ENCODE peak calls at places on chromosomes 16 and 17, in nine cellular contexts. One of them, this sample, is unnamed.

GRCh38 chr16:54651851-54652770 is 278.6 kb upstream of the IRX5 start:
- DNase-seq in suprapubic skin: no peak
- DNase-seq in lower lobe of right lung: peak; percentile 56
- DNase-seq in Caco-2: no peak
- DNase-seq in aorta: no peak
- DNase-seq in thoracic aorta: no peak
- DNase-seq in ovary: no peak
- DNase-seq in CD4-positive, CD25-positive, alpha-beta regulatory T cell: no peak
- DNase-seq in neural progenitor cell: peak; percentile 50
- DNase-seq in this sample: no peak

GRCh38 chr17:50210249-50211225 is 9.1 kb upstream of the COL1A1 start:
- DNase-seq in suprapubic skin: peak; percentile 89
- DNase-seq in aorta: peak; percentile 95
- DNase-seq in thoracic aorta: peak; percentile 54
- DNase-seq in ovary: peak; percentile 92
- DNase-seq in lower lobe of right lung: no peak
- DNase-seq in neural progenitor cell: peak; percentile 48
- DNase-seq in CD4-positive, CD25-positive, alpha-beta regulatory T cell: no peak
- DNase-seq in Caco-2: peak; percentile 93
- DNase-seq in this sample: no peak

GRCh38 chr17:50181601-50182345 is 16.0 kb downstream of the SGCA start:
- DNase-seq in suprapubic skin: no peak
- DNase-seq in aorta: peak; percentile 51
- DNase-seq in Caco-2: no peak
- DNase-seq in CD4-positive, CD25-positive, alpha-beta regulatory T cell: no peak
- DNase-seq in thoracic aorta: no peak
- DNase-seq in ovary: no peak
- DNase-seq in lower lobe of right lung: no peak
- DNase-seq in neural progenitor cell: no peak
- DNase-seq in this sample: no peak

GRCh38 chr17:55354941-55355340 is 66.7 kb downstream of the MMD start:
- DNase-seq in neural progenitor cell: no peak
- DNase-seq in lower lobe of right lung: no peak
- DNase-seq in Caco-2: no peak
- DNase-seq in aorta: no peak
- DNase-seq in ovary: no peak
- DNase-seq in thoracic aorta: no peak
- DNase-seq in CD4-positive, CD25-positive, alpha-beta regulatory T cell: no peak
- DNase-seq in suprapubic skin: no peak
- DNase-seq in this sample: no peak

GRCh38 chr16:66028505-66029216 is 337.8 kb upstream of the CDH5 start:
- DNase-seq in CD4-positive, CD25-positive, alpha-beta regulatory T cell: no peak
- DNase-seq in neural progenitor cell: no peak
- DNase-seq in aorta: no peak
- DNase-seq in ovary: no peak
- DNase-seq in lower lobe of right lung: no peak
- DNase-seq in suprapubic skin: no peak
- DNase-seq in Caco-2: no peak
- DNase-seq in thoracic aorta: no peak
- DNase-seq in this sample: no peak

GRCh38 chr17:29084476-29085148 is 41.7 kb downstream of the PIPOX start:
- DNase-seq in thoracic aorta: no peak
- DNase-seq in suprapubic skin: no peak
- DNase-seq in Caco-2: no peak
- DNase-seq in ovary: no peak
- DNase-seq in neural progenitor cell: peak; percentile 42
- DNase-seq in lower lobe of right lung: no peak
- DNase-seq in aorta: no peak
- DNase-seq in CD4-positive, CD25-positive, alpha-beta regulatory T cell: no peak
- DNase-seq in this sample: no peak

GRCh38 chr16:1078579-1079021 is 6.1 kb downstream of the SSTR5 start:
- DNase-seq in CD4-positive, CD25-positive, alpha-beta regulatory T cell: no peak
- DNase-seq in lower lobe of right lung: no peak
- DNase-seq in aorta: peak; percentile 90
- DNase-seq in suprapubic skin: no peak
- DNase-seq in neural progenitor cell: no peak
- DNase-seq in Caco-2: peak; percentile 60
- DNase-seq in thoracic aorta: peak; percentile 64
- DNase-seq in ovary: peak; percentile 69
- DNase-seq in this sample: no peak

GRCh38 chr16:19417640-19418039 is at the start of gene TMC5:
- DNase-seq in ovary: no peak
- DNase-seq in Caco-2: no peak
- DNase-seq in thoracic aorta: no peak
- DNase-seq in aorta: no peak
- DNase-seq in neural progenitor cell: no peak
- DNase-seq in lower lobe of right lung: no peak
- DNase-seq in CD4-positive, CD25-positive, alpha-beta regulatory T cell: no peak
- DNase-seq in suprapubic skin: no peak
- DNase-seq in this sample: no peak

GRCh38 chr16:4556580-4556979 is 440 bp downstream of the C16orf96 start:
- DNase-seq in suprapubic skin: no peak
- DNase-seq in neural progenitor cell: no peak
- DNase-seq in Caco-2: no peak
- DNase-seq in ovary: no peak
- DNase-seq in lower lobe of right lung: no peak
- DNase-seq in thoracic aorta: no peak
- DNase-seq in CD4-positive, CD25-positive, alpha-beta regulatory T cell: no peak
- DNase-seq in aorta: no peak
- DNase-seq in this sample: no peak

GRCh38 chr17:66540131-66540781 is 237.8 kb downstream of the PRKCA start:
- DNase-seq in ovary: peak; percentile 73
- DNase-seq in thoracic aorta: no peak
- DNase-seq in neural progenitor cell: peak; percentile 69
- DNase-seq in suprapubic skin: no peak
- DNase-seq in Caco-2: no peak
- DNase-seq in aorta: no peak
- DNase-seq in lower lobe of right lung: no peak
- DNase-seq in CD4-positive, CD25-positive, alpha-beta regulatory T cell: no peak
- DNase-seq in this sample: no peak

GRCh38 chr16:2720719-2721633 is 952 bp upstream of the PRSS27 start:
- DNase-seq in Caco-2: peak; percentile 88
- DNase-seq in ovary: peak; percentile 89
- DNase-seq in lower lobe of right lung: peak; percentile 90
- DNase-seq in CD4-positive, CD25-positive, alpha-beta regulatory T cell: peak; percentile 93
- DNase-seq in neural progenitor cell: peak; percentile 96
- DNase-seq in aorta: peak; percentile 95
- DNase-seq in suprapubic skin: peak; percentile 91
- DNase-seq in thoracic aorta: peak; percentile 28
- DNase-seq in this sample: peak; percentile 33

GRCh38 chr16:58022601-58023371 is 2.8 kb upstream of the MMP15 start:
- DNase-seq in neural progenitor cell: no peak
- DNase-seq in thoracic aorta: no peak
- DNase-seq in lower lobe of right lung: peak; percentile 87
- DNase-seq in Caco-2: no peak
- DNase-seq in aorta: peak; percentile 93
- DNase-seq in CD4-positive, CD25-positive, alpha-beta regulatory T cell: no peak
- DNase-seq in ovary: peak; percentile 88
- DNase-seq in suprapubic skin: no peak
- DNase-seq in this sample: no peak

GRCh38 chr17:59469786-59470485 is 95.5 kb upstream of the DHX40 start:
- DNase-seq in thoracic aorta: no peak
- DNase-seq in lower lobe of right lung: no peak
- DNase-seq in CD4-positive, CD25-positive, alpha-beta regulatory T cell: no peak
- DNase-seq in neural progenitor cell: no peak
- DNase-seq in suprapubic skin: no peak
- DNase-seq in Caco-2: peak; percentile 40
- DNase-seq in ovary: no peak
- DNase-seq in aorta: no peak
- DNase-seq in this sample: no peak

GRCh38 chr16:67860589-67861398 is 12.1 kb upstream of the EDC4 start:
- DNase-seq in ovary: no peak
- DNase-seq in thoracic aorta: no peak
- DNase-seq in Caco-2: no peak
- DNase-seq in lower lobe of right lung: no peak
- DNase-seq in aorta: no peak
- DNase-seq in neural progenitor cell: no peak
- DNase-seq in suprapubic skin: no peak
- DNase-seq in CD4-positive, CD25-positive, alpha-beta regulatory T cell: no peak
- DNase-seq in this sample: no peak

GRCh38 chr16:81514568-81515258 is 70.1 kb downstream of the CMIP start:
- DNase-seq in lower lobe of right lung: no peak
- DNase-seq in CD4-positive, CD25-positive, alpha-beta regulatory T cell: no peak
- DNase-seq in thoracic aorta: no peak
- DNase-seq in Caco-2: no peak
- DNase-seq in aorta: no peak
- DNase-seq in ovary: no peak
- DNase-seq in neural progenitor cell: no peak
- DNase-seq in suprapubic skin: no peak
- DNase-seq in this sample: no peak

GRCh38 chr16:50390914-50391700 is 22.3 kb upstream of the BRD7 start:
- DNase-seq in Caco-2: no peak
- DNase-seq in CD4-positive, CD25-positive, alpha-beta regulatory T cell: no peak
- DNase-seq in lower lobe of right lung: no peak
- DNase-seq in ovary: no peak
- DNase-seq in thoracic aorta: no peak
- DNase-seq in suprapubic skin: no peak
- DNase-seq in aorta: no peak
- DNase-seq in neural progenitor cell: peak; percentile 69
- DNase-seq in this sample: no peak

GRCh38 chr17:70855401-70856054 is 686.2 kb downstream of the KCNJ2 start:
- DNase-seq in aorta: no peak
- DNase-seq in Caco-2: no peak
- DNase-seq in CD4-positive, CD25-positive, alpha-beta regulatory T cell: no peak
- DNase-seq in neural progenitor cell: no peak
- DNase-seq in suprapubic skin: no peak
- DNase-seq in lower lobe of right lung: no peak
- DNase-seq in thoracic aorta: no peak
- DNase-seq in ovary: no peak
- DNase-seq in this sample: no peak

GRCh38 chr17:2796164-2797140 is at the start of gene RAP1GAP2:
- DNase-seq in suprapubic skin: peak; percentile 77
- DNase-seq in neural progenitor cell: no peak
- DNase-seq in CD4-positive, CD25-positive, alpha-beta regulatory T cell: peak; percentile 94
- DNase-seq in aorta: peak; percentile 84
- DNase-seq in Caco-2: no peak
- DNase-seq in thoracic aorta: no peak
- DNase-seq in ovary: no peak
- DNase-seq in lower lobe of right lung: peak; percentile 93
- DNase-seq in this sample: peak; percentile 46

GRCh38 chr17:70863436-70864248 is 694.3 kb downstream of the KCNJ2 start:
- DNase-seq in thoracic aorta: no peak
- DNase-seq in suprapubic skin: no peak
- DNase-seq in Caco-2: no peak
- DNase-seq in neural progenitor cell: no peak
- DNase-seq in lower lobe of right lung: no peak
- DNase-seq in CD4-positive, CD25-positive, alpha-beta regulatory T cell: no peak
- DNase-seq in ovary: no peak
- DNase-seq in aorta: no peak
- DNase-seq in this sample: no peak

DNA sequence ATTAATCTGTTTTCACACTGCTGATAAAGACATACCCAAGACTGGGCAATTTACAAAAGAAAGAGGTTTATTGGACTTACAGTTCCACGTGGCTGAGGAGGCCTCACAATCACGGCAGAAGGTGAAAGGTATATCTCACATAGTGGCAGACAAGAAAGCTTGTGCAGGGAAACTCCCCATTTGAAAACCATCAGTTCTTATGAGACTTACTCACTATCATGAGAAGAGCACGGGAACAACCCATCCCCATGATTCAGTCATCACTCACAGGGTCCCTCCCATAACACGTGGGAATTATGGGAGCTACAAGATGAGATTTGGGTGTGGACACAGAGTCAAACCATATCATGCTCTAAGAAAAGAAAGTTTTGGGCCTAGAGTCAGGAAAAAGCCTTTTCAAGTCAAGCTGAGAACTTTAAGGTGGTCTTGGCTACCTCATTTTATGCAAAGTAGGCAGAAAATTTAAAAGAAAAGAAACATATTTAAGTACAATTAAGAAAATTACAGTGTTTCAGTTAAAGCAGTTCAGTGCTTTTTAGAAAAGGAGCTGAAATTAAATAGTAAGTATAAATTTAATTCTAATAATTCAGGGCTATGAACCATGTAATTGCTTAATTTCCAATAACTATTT is 24.9 kb upstream of the CRYM start:
- DNase-seq in lower lobe of right lung: no peak
- DNase-seq in CD4-positive, CD25-positive, alpha-beta regulatory T cell: no peak
- DNase-seq in ovary: no peak
- DNase-seq in Caco-2: no peak
- DNase-seq in suprapubic skin: no peak
- DNase-seq in aorta: no peak
- DNase-seq in neural progenitor cell: no peak
- DNase-seq in thoracic aorta: no peak
- DNase-seq in this sample: no peak
- H3K36me3 ChIP-seq in lower lobe of right lung: no peaks in the 10 kb centered on the region
- H3K36me3 ChIP-seq in CD4-positive, CD25-positive, alpha-beta regulatory T cell: no peaks in the 10 kb centered on the region
- H3K36me3 ChIP-seq in ovary: no peaks in the 10 kb centered on the region
- H3K36me3 ChIP-seq in Caco-2: no peaks in the 10 kb centered on the region
- H3K36me3 ChIP-seq in suprapubic skin: no peaks in the 10 kb centered on the region
- H3K36me3 ChIP-seq in aorta: no peaks in the 10 kb centered on the region
- H3K36me3 ChIP-seq in neural progenitor cell: no peaks in the 10 kb centered on the region
- H3K36me3 ChIP-seq in thoracic aorta: no peaks in the 10 kb centered on the region
- H3K36me3 ChIP-seq in this sample: no peaks in the 10 kb centered on the region

GRCh38 chr17:17738901-17739300 is 57.6 kb downstream of the RAI1 start:
- DNase-seq in ovary: no peak
- DNase-seq in thoracic aorta: no peak
- DNase-seq in lower lobe of right lung: no peak
- DNase-seq in suprapubic skin: no peak
- DNase-seq in Caco-2: no peak
- DNase-seq in aorta: no peak
- DNase-seq in neural progenitor cell: no peak
- DNase-seq in CD4-positive, CD25-positive, alpha-beta regulatory T cell: no peak
- DNase-seq in this sample: no peak
- H3K4me1 ChIP-seq in ovary: peaks cover 40% of the 10 kb centered on the region
- H3K4me1 ChIP-seq in thoracic aorta: peaks cover 51% of the 10 kb centered on the region
- H3K4me1 ChIP-seq in lower lobe of right lung: peaks cover 61% of the 10 kb centered on the region
- H3K4me1 ChIP-seq in suprapubic skin: peaks cover 70% of the 10 kb centered on the region
- H3K4me1 ChIP-seq in Caco-2: peaks cover 8% of the 10 kb centered on the region
- H3K4me1 ChIP-seq in aorta: no peaks in the 10 kb centered on the region
- H3K4me1 ChIP-seq in neural progenitor cell: peaks cover 43% of the 10 kb centered on the region
- H3K4me1 ChIP-seq in CD4-positive, CD25-positive, alpha-beta regulatory T cell: peaks cover 6% of the 10 kb centered on the region
- H3K4me1 ChIP-seq in this sample: peaks cover 71% of the 10 kb centered on the region

GRCh38 chr17:31241116-31241515 is 55.9 kb downstream of the OMG start:
- DNase-seq in aorta: no peak
- DNase-seq in CD4-positive, CD25-positive, alpha-beta regulatory T cell: no peak
- DNase-seq in ovary: no peak
- DNase-seq in suprapubic skin: no peak
- DNase-seq in thoracic aorta: no peak
- DNase-seq in Caco-2: no peak
- DNase-seq in lower lobe of right lung: no peak
- DNase-seq in neural progenitor cell: no peak
- DNase-seq in this sample: no peak
- H3K36me3 ChIP-seq in aorta: peaks cover 3% of the 10 kb centered on the region
- H3K36me3 ChIP-seq in CD4-positive, CD25-positive, alpha-beta regulatory T cell: no peaks in the 10 kb centered on the region
- H3K36me3 ChIP-seq in ovary: no peaks in the 10 kb centered on the region
- H3K36me3 ChIP-seq in suprapubic skin: peaks cover 65% of the 10 kb centered on the region
- H3K36me3 ChIP-seq in thoracic aorta: peaks cover 25% of the 10 kb centered on the region
- H3K36me3 ChIP-seq in Caco-2: peaks cover 1% of the 10 kb centered on the region
- H3K36me3 ChIP-seq in lower lobe of right lung: peaks cover 78% of the 10 kb centered on the region
- H3K36me3 ChIP-seq in neural progenitor cell: peaks cover 5% of the 10 kb centered on the region
- H3K36me3 ChIP-seq in this sample: peaks cover 4% of the 10 kb centered on the region

DNA sequence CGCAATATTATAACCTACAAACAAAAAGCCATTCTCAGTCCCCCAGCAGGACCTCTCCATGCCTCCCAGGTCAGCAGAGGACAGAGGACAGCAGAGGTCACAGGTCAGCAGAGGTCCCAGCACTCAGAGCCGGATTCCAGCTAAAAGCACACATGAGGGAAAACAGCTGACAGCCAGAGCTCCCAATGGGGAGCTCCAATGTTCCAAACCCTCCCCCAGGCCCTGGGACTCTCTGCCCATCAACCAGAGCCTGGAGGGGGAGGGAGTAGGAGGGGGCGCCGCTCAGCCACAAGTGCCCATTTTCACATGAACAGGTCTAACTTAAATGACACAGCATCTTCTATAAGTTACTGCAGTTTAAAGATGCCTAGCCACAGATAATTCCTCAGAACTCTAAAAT is 77.5 kb downstream of the ANKRD11 start:
- DNase-seq in lower lobe of right lung: no peak
- DNase-seq in CD4-positive, CD25-positive, alpha-beta regulatory T cell: no peak
- DNase-seq in Caco-2: no peak
- DNase-seq in aorta: no peak
- DNase-seq in neural progenitor cell: peak; percentile 78
- DNase-seq in suprapubic skin: no peak
- DNase-seq in thoracic aorta: no peak
- DNase-seq in ovary: peak; percentile 65
- DNase-seq in this sample: no peak
- H3K4me1 ChIP-seq in lower lobe of right lung: peaks cover 59% of the 10 kb centered on the region
- H3K4me1 ChIP-seq in CD4-positive, CD25-positive, alpha-beta regulatory T cell: peaks cover 80% of the 10 kb centered on the region
- H3K4me1 ChIP-seq in Caco-2: peaks cover 60% of the 10 kb centered on the region
- H3K4me1 ChIP-seq in aorta: peaks cover 2% of the 10 kb centered on the region
- H3K4me1 ChIP-seq in neural progenitor cell: peaks cover 51% of the 10 kb centered on the region
- H3K4me1 ChIP-seq in suprapubic skin: peaks cover 72% of the 10 kb centered on the region
- H3K4me1 ChIP-seq in thoracic aorta: peaks cover 82% of the 10 kb centered on the region
- H3K4me1 ChIP-seq in ovary: peaks cover 53% of the 10 kb centered on the region
- H3K4me1 ChIP-seq in this sample: peaks cover 99% of the 10 kb centered on the region